ENCODE peak calls at places on chromosomes 11 and 22, in six cellular contexts. One of them, this sample, is unnamed.

GRCh38 chr22:41831828-41832552 is 915 bp upstream of the SREBF2 start:
- DNase-seq in GM23338: no peak
- DNase-seq in tibial artery: no peak
- DNase-seq in OCI-LY7: no peak
- DNase-seq in H9: no peak
- DNase-seq in esophagus squamous epithelium: no peak
- DNase-seq in this sample: no peak

GRCh38 chr11:96943970-96944369 is 554.2 kb downstream of the JRKL start:
- DNase-seq in esophagus squamous epithelium: no peak
- DNase-seq in H9: no peak
- DNase-seq in GM23338: peak
- DNase-seq in OCI-LY7: no peak
- DNase-seq in tibial artery: no peak
- DNase-seq in this sample: no peak

GRCh38 chr11:120146413-120147093 is 8.6 kb upstream of the TRIM29 start:
- DNase-seq in tibial artery: peak
- DNase-seq in OCI-LY7: no peak
- DNase-seq in H9: no peak
- DNase-seq in GM23338: no peak
- DNase-seq in esophagus squamous epithelium: no peak
- DNase-seq in this sample: no peak

GRCh38 chr22:17784776-17785175 is 10.5 kb upstream of the BID start:
- DNase-seq in esophagus squamous epithelium: no peak
- DNase-seq in GM23338: no peak
- DNase-seq in OCI-LY7: no peak
- DNase-seq in tibial artery: no peak
- DNase-seq in H9: no peak
- DNase-seq in this sample: no peak

GRCh38 chr22:19360300-19360792 is 68.8 kb upstream of the CLTCL1 start:
- DNase-seq in OCI-LY7: no peak
- DNase-seq in H9: no peak
- DNase-seq in esophagus squamous epithelium: no peak
- DNase-seq in tibial artery: no peak
- DNase-seq in GM23338: peak
- DNase-seq in this sample: no peak

GRCh38 chr11:35160902-35161585 is 22.1 kb downstream of the CD44 start:
- DNase-seq in tibial artery: no peak
- DNase-seq in esophagus squamous epithelium: no peak
- DNase-seq in H9: no peak
- DNase-seq in GM23338: no peak
- DNase-seq in OCI-LY7: no peak
- DNase-seq in this sample: peak

GRCh38 chr11:128595221-128595620 is 7.9 kb upstream of the ETS1 start:
- DNase-seq in tibial artery: no peak
- DNase-seq in esophagus squamous epithelium: no peak
- DNase-seq in GM23338: no peak
- DNase-seq in OCI-LY7: no peak
- DNase-seq in H9: no peak
- DNase-seq in this sample: no peak

GRCh38 chr11:18479063-18479462 is 23.4 kb downstream of the LDHAL6A start:
- DNase-seq in GM23338: no peak
- DNase-seq in esophagus squamous epithelium: no peak
- DNase-seq in tibial artery: no peak
- DNase-seq in H9: no peak
- DNase-seq in OCI-LY7: no peak
- DNase-seq in this sample: no peak

GRCh38 chr11:124115782-124116616 is 749 bp downstream of the VWA5A start:
- DNase-seq in tibial artery: no peak
- DNase-seq in GM23338: peak
- DNase-seq in H9: peak
- DNase-seq in esophagus squamous epithelium: no peak
- DNase-seq in OCI-LY7: no peak
- DNase-seq in this sample: no peak

GRCh38 chr11:77136074-77136473 is 8.0 kb downstream of the MYO7A start:
- DNase-seq in esophagus squamous epithelium: no peak
- DNase-seq in tibial artery: no peak
- DNase-seq in H9: no peak
- DNase-seq in GM23338: no peak
- DNase-seq in OCI-LY7: no peak
- DNase-seq in this sample: no peak

GRCh38 chr11:46120361-46120710 is 918 bp downstream of the PHF21A start:
- DNase-seq in H9: no peak
- DNase-seq in tibial artery: peak
- DNase-seq in OCI-LY7: peak
- DNase-seq in GM23338: no peak
- DNase-seq in esophagus squamous epithelium: no peak
- DNase-seq in this sample: peak
- H3K27ac ChIP-seq in H9: no peak
- H3K27ac ChIP-seq in tibial artery: peak
- H3K27ac ChIP-seq in OCI-LY7: peak
- H3K27ac ChIP-seq in GM23338: peak
- H3K27ac ChIP-seq in esophagus squamous epithelium: peak
- H3K27ac ChIP-seq in this sample: peak

GRCh38 chr22:43477151-43477725 is 65.4 kb downstream of the MPPED1 start:
- DNase-seq in H9: no peak
- DNase-seq in esophagus squamous epithelium: no peak
- DNase-seq in tibial artery: no peak
- DNase-seq in OCI-LY7: no peak
- DNase-seq in GM23338: no peak
- DNase-seq in this sample: no peak
- H3K27ac ChIP-seq in H9: no peak
- H3K27ac ChIP-seq in esophagus squamous epithelium: no peak
- H3K27ac ChIP-seq in tibial artery: no peak
- H3K27ac ChIP-seq in OCI-LY7: no peak
- H3K27ac ChIP-seq in GM23338: no peak
- H3K27ac ChIP-seq in this sample: no peak

GRCh38 chr11:62540804-62541671 is 5.6 kb downstream of the AHNAK start:
- DNase-seq in GM23338: no peak
- DNase-seq in esophagus squamous epithelium: no peak
- DNase-seq in tibial artery: peak
- DNase-seq in H9: no peak
- DNase-seq in OCI-LY7: peak
- DNase-seq in this sample: no peak
- H3K27ac ChIP-seq in GM23338: no peak
- H3K27ac ChIP-seq in esophagus squamous epithelium: peak
- H3K27ac ChIP-seq in tibial artery: peak
- H3K27ac ChIP-seq in H9: no peak
- H3K27ac ChIP-seq in OCI-LY7: peak
- H3K27ac ChIP-seq in this sample: no peak

DNA sequence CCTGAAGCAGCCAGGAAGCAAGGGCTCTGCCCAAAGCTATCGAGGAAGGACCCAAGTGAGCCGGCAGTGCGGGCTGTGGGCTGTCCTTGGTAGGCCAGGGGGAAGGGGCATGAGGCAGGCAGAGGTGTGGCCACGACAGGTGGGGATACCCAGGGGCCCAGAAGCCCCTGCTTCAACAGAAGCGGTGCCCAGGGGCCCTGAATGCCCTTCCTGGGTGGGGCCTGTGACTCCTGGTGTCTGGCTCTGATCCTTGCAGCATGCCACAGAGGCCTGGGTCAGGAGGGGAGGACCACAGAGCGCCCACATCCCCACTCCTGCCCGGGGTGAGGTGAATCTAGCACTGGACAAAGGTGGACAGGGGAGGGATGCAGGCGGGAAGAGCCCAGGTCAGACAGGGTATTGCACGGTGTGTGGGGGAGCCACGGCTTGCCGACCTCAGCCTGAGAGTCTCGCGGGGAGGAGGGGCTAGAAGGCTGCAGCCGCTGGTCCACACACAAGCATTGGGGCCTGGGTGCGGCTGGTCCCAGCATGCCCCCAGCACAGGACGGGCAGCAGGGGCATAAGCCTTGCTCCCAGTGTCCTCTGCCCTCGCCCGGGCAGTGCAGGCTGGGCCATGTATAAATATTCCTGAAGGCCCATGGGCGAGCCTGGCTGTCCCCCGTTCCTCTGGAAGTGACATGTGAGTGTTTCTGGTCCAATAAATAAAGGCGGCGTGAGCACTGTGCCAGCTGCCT is 19.0 kb downstream of the MAFF start:
- DNase-seq in tibial artery: no peak
- DNase-seq in esophagus squamous epithelium: no peak
- DNase-seq in OCI-LY7: no peak
- DNase-seq in H9: no peak
- DNase-seq in GM23338: no peak
- DNase-seq in this sample: no peak
- H3K27ac ChIP-seq in tibial artery: peak
- H3K27ac ChIP-seq in esophagus squamous epithelium: peak
- H3K27ac ChIP-seq in OCI-LY7: no peak
- H3K27ac ChIP-seq in H9: no peak
- H3K27ac ChIP-seq in GM23338: peak
- H3K27ac ChIP-seq in this sample: peak

GRCh38 chr11:111438168-111438567 is 59.1 kb upstream of the POU2AF1 start:
- DNase-seq in OCI-LY7: no peak
- DNase-seq in tibial artery: no peak
- DNase-seq in H9: no peak
- DNase-seq in GM23338: no peak
- DNase-seq in esophagus squamous epithelium: no peak
- DNase-seq in this sample: no peak
- H3K27ac ChIP-seq in OCI-LY7: peak
- H3K27ac ChIP-seq in tibial artery: no peak
- H3K27ac ChIP-seq in H9: no peak
- H3K27ac ChIP-seq in GM23338: no peak
- H3K27ac ChIP-seq in esophagus squamous epithelium: no peak
- H3K27ac ChIP-seq in this sample: no peak

DNA sequence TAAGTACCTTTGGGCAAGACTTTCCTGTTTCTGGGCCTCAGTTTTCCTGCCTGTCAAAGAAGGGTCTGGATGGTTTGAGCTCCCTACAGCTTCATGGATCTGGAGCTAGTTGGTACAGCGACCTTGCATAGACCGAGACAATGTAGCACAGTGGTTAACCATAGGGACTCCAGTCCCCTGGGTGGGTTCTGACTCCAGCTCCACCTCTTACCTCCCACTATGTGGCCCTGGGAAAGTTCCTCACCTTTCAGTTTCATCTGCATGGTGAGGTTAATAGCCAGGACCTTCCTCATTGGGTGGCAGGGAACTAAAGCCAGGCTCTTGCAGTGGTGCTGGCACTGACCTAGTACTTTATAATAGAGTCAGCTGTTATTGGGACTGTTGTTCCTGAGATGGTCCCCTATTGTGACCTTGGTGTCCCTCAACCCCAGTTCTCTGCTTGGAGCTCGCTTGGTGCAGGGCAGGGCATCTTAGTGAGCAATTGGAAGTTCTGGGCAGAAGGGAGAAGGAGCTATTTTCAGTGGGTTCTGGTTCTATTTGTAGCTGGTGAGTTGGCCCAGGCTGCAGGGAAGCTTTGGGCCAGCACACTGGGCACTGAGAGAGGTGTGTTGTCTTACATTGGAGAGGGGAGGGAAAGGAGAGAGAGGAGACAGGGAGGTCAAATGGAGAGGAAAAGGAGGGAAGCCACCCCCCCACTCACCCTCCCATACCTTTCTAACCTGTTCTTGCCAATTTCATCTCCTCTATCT is 10.7 kb upstream of the MTMR3 start:
- DNase-seq in OCI-LY7: no peak
- DNase-seq in H9: peak
- DNase-seq in GM23338: peak
- DNase-seq in esophagus squamous epithelium: no peak
- DNase-seq in tibial artery: no peak
- DNase-seq in this sample: no peak
- H3K27ac ChIP-seq in OCI-LY7: no peak
- H3K27ac ChIP-seq in H9: no peak
- H3K27ac ChIP-seq in GM23338: no peak
- H3K27ac ChIP-seq in esophagus squamous epithelium: no peak
- H3K27ac ChIP-seq in tibial artery: no peak
- H3K27ac ChIP-seq in this sample: peak

GRCh38 chr22:46028069-46028991 is 51.4 kb upstream of the WNT7B start:
- DNase-seq in GM23338: no peak
- DNase-seq in esophagus squamous epithelium: no peak
- DNase-seq in OCI-LY7: no peak
- DNase-seq in H9: no peak
- DNase-seq in tibial artery: peak
- DNase-seq in this sample: no peak

GRCh38 chr22:46031066-46031465 is 54.1 kb upstream of the WNT7B start:
- DNase-seq in GM23338: no peak
- DNase-seq in H9: no peak
- DNase-seq in esophagus squamous epithelium: no peak
- DNase-seq in tibial artery: no peak
- DNase-seq in OCI-LY7: no peak
- DNase-seq in this sample: no peak

GRCh38 chr22:46029036-46029435 is 52.1 kb upstream of the WNT7B start:
- DNase-seq in esophagus squamous epithelium: no peak
- DNase-seq in OCI-LY7: no peak
- DNase-seq in H9: no peak
- DNase-seq in tibial artery: no peak
- DNase-seq in GM23338: no peak
- DNase-seq in this sample: no peak

GRCh38 chr22:46030241-46030880 is 53.4 kb upstream of the WNT7B start:
- DNase-seq in H9: no peak
- DNase-seq in OCI-LY7: no peak
- DNase-seq in GM23338: no peak
- DNase-seq in esophagus squamous epithelium: no peak
- DNase-seq in tibial artery: peak
- DNase-seq in this sample: no peak

DNA sequence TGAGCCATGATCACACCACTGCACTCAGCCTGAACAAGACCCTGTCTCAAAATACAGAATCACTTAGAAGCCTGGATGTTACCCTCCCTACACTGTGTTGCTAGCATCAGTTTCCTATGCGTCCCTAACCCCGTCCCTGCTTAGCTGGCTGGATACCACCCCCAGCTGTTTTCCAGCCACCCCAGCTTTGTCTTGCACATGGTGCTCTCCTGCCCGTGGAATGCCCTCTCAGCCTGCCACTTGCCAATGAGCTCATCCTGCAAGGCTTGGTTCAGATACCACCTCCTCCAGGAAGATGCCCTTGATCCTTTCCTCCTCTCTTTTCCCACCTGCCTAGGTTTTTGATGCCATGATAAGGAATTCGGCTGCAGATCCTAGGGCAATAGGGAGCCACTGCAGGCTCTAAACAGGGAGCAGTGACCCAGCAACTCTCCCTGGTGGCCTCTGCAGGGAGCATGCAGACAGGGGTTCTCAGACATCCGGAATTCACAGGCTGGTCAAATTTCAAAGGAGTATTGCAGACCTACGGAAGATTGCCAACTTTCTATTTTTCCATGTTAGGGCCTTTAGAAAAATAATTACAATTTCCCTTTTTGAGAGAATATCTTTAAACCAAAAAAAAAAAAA is 52.7 kb upstream of the WNT7B start:
- DNase-seq in OCI-LY7: no peak
- DNase-seq in esophagus squamous epithelium: no peak
- DNase-seq in tibial artery: peak
- DNase-seq in GM23338: no peak
- DNase-seq in H9: no peak
- DNase-seq in this sample: no peak
- H3K27ac ChIP-seq in OCI-LY7: no peak
- H3K27ac ChIP-seq in esophagus squamous epithelium: no peak
- H3K27ac ChIP-seq in tibial artery: no peak
- H3K27ac ChIP-seq in GM23338: no peak
- H3K27ac ChIP-seq in H9: no peak
- H3K27ac ChIP-seq in this sample: no peak

DNA sequence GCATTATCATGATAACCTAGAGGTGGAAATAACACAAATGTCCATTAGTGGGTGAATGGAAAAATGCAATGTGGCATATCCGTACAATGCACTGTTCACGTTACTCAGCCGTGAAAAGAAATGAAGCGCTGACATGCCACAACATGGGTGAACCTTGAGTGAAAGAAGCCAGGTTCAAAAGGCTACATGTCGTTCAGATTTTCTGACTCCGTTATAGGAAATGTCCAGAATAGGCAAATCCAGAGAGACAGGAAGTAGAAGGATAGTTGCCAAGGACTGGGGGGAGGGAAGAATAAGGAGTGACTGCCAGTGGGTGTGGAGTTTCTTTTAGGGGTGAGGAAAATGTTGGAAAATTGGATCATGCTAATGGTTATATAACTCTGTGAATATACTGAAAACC is 133.8 kb downstream of the ATXN10 start:
- DNase-seq in H9: no peak
- DNase-seq in esophagus squamous epithelium: no peak
- DNase-seq in tibial artery: no peak
- DNase-seq in OCI-LY7: no peak
- DNase-seq in GM23338: no peak
- DNase-seq in this sample: no peak
- H3K27ac ChIP-seq in H9: no peak
- H3K27ac ChIP-seq in esophagus squamous epithelium: peak
- H3K27ac ChIP-seq in tibial artery: no peak
- H3K27ac ChIP-seq in OCI-LY7: no peak
- H3K27ac ChIP-seq in GM23338: no peak
- H3K27ac ChIP-seq in this sample: no peak